ENCODE peak calls at places on chromosomes 7 and 10, in nine cellular contexts. G is body of pancreas, J is neural progenitor cell, U is epithelial cell of esophagus, O is endothelial cell of umbilical vein, P is A673, Q is suprapubic skin, N is left ventricle myocardium inferior, F is choroid plexus epithelial cell. R is an unnamed sample.

GRCh38 chr10:21912583-21912982 is 90.9 kb downstream of the DNAJC1 start:
- DNase-seq in G (no peak), J (peak; percentile 57), U (no peak), O (no peak), P (no peak), Q (no peak), N (no peak), F (no peak), R (no peak)

GRCh38 chr10:117242463-117242832 is 1.5 kb downstream of the SLC18A2 start:
- DNase-seq in G (no peak), J (no peak), U (no peak), O (no peak), P (no peak), Q (no peak), N (no peak), F (no peak), R (no peak)

GRCh38 chr10:87816842-87817178 is 1.2 kb downstream of the ATAD1 start:
- DNase-seq in G (no peak), J (no peak), U (no peak), O (peak; percentile 3), P (peak; percentile 6), Q (no peak), N (no peak), F (no peak), R (no peak)

GRCh38 chr10:13659887-13660544 is 73.3 kb downstream of the PRPF18 start:
- DNase-seq in G (peak; percentile 64), J (peak; percentile 69), U (peak; percentile 71), O (peak; percentile 59), P (peak; percentile 69), Q (peak; percentile 80), N (peak; percentile 78), F (peak; percentile 61), R (peak; percentile 74)

GRCh38 chr10:6473901-6474370 is 106.1 kb downstream of the PRKCQ start:
- DNase-seq in G (no peak), J (no peak), U (peak; percentile 46), O (no peak), P (no peak), Q (no peak), N (no peak), F (peak; percentile 15), R (no peak)

GRCh38 chr10:24701447-24701846 is 22.2 kb downstream of the ARHGAP21 start:
- DNase-seq in G (no peak), J (no peak), U (no peak), O (no peak), P (no peak), Q (no peak), N (no peak), F (peak; percentile 75), R (no peak)

GRCh38 chr10:42112331-42113157 is 525.8 kb downstream of the ZNF33B start:
- DNase-seq in G (no peak), J (no peak), U (no peak), O (no peak), P (no peak), Q (peak; percentile 32), N (no peak), F (no peak), R (no peak)

GRCh38 chr10:80488539-80489066 is 34.5 kb downstream of the TSPAN14 start:
- DNase-seq in G (peak; percentile 24), J (no peak), U (peak; percentile 78), O (no peak), P (no peak), Q (no peak), N (no peak), F (no peak), R (no peak)

GRCh38 chr10:84244651-84245270 is at the start of gene RGR:
- DNase-seq in G (peak; percentile 34), J (peak; percentile 94), U (no peak), O (no peak), P (peak; percentile 47), Q (no peak), N (peak; percentile 60), F (no peak), R (no peak)

GRCh38 chr10:60384006-60384405 is 5.7 kb downstream of the ANK3 start:
- DNase-seq in G (no peak), J (no peak), U (no peak), O (no peak), P (no peak), Q (no peak), N (no peak), F (peak; percentile 46), R (no peak)

GRCh38 chr7:124996778-124997177 is 67.2 kb upstream of the POT1 start:
- DNase-seq in G (no peak), J (peak; percentile 18), U (no peak), O (no peak), P (peak; percentile 34), Q (no peak), N (no peak), F (peak; percentile 51), R (no peak)

GRCh38 chr10:127928021-127928806 is 21.3 kb downstream of the PTPRE start:
- DNase-seq in G (no peak), J (no peak), U (peak; percentile 23), O (peak; percentile 82), P (no peak), Q (no peak), N (no peak), F (peak; percentile 86), R (no peak)

GRCh38 chr7:40899151-40899550 is 764.3 kb downstream of the SUGCT start:
- DNase-seq in G (no peak), J (no peak), U (no peak), O (no peak), P (no peak), Q (peak; percentile 63), N (no peak), F (no peak), R (no peak)

GRCh38 chr7:151379534-151380198 is 30.2 kb downstream of the WDR86 start:
- DNase-seq in G (no peak), J (no peak), U (no peak), O (no peak), P (no peak), Q (peak; percentile 60), N (no peak), F (no peak), R (no peak)

GRCh38 chr10:4678023-4678950 is 147.7 kb upstream of the AKR1E2 start:
- DNase-seq in G (no peak), J (no peak), U (peak; percentile 94), O (peak; percentile 94), P (no peak), Q (no peak), N (no peak), F (peak; percentile 91), R (no peak)

GRCh38 chr7:135799881-135800280 is 51.3 kb upstream of the FAM180A start:
- DNase-seq in G (no peak), J (no peak), U (no peak), O (no peak), P (peak; percentile 14), Q (no peak), N (no peak), F (no peak), R (no peak)

GRCh38 chr10:128614206-128614605 is 488.0 kb upstream of the MKI67 start:
- DNase-seq in G (no peak), J (no peak), U (no peak), O (no peak), P (no peak), Q (no peak), N (no peak), F (no peak), R (no peak)

GRCh38 chr7:50353894-50354595 is 49.5 kb downstream of the IKZF1 start:
- DNase-seq in G (no peak), J (no peak), U (no peak), O (no peak), P (no peak), Q (no peak), N (no peak), F (no peak), R (no peak)

GRCh38 chr10:79081353-79082034 is 12.7 kb downstream of the ZMIZ1 start:
- DNase-seq in G (no peak), J (no peak), U (peak; percentile 49), O (no peak), P (no peak), Q (no peak), N (peak; percentile 55), F (peak; percentile 87), R (no peak)
- TF ChIP-seq CTCF in G (no peak), J (no peak), U (no peak), O (no peak), P (no peak), Q (no peak), N (no peak), F (no peak), R (no peak)

GRCh38 chr7:2103071-2103898 is 129.5 kb downstream of the MAD1L1 start:
- DNase-seq in G (no peak), J (no peak), U (no peak), O (no peak), P (no peak), Q (no peak), N (no peak), F (no peak), R (no peak)
- TF ChIP-seq CTCF in G (no peak), J (no peak), U (no peak), O (no peak), P (no peak), Q (no peak), N (no peak), F (peak; percentile 25), R (no peak)

DNA sequence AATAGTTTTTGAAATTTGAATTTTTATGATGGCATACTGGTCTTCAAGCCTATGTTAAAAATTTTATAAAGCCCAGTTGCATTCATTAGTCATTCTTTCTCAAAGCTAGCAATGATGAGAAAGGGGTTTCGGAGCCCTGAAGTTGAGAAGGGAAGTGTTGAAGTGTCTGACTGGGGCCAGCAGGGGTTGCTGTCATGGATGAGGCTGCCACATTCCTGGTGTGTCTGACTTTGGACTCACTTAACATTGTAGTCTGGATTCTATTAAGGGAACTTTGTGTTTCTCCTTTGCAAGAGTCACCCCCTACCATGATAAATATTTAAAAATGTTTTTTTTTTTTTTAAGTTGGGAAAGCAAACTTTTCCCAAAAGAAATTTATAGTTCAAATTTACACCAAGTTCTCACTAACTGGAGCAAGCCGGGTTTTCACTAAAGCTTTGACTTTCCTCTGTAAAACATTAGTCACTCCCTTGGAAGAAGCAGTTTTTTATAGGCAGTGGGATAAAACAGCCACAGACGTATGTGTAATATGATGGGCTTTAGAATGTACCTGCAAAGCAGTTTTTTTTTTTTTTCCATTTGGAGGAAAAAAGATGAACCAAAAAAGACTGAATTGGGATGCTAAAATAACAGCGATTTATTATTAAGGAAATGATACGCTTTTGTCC is 243.6 kb downstream of the TWIST1 start:
- DNase-seq in G (no peak), J (peak; percentile 48), U (peak; percentile 21), O (no peak), P (peak; percentile 58), Q (no peak), N (no peak), F (peak; percentile 74), R (peak; percentile 16)
- TF ChIP-seq CTCF in G (no peak), J (peak; percentile 62), U (peak; percentile 50), O (peak; percentile 25), P (peak; percentile 65), Q (peak; percentile 15), N (no peak), F (peak; percentile 83), R (peak; percentile 43)

DNA sequence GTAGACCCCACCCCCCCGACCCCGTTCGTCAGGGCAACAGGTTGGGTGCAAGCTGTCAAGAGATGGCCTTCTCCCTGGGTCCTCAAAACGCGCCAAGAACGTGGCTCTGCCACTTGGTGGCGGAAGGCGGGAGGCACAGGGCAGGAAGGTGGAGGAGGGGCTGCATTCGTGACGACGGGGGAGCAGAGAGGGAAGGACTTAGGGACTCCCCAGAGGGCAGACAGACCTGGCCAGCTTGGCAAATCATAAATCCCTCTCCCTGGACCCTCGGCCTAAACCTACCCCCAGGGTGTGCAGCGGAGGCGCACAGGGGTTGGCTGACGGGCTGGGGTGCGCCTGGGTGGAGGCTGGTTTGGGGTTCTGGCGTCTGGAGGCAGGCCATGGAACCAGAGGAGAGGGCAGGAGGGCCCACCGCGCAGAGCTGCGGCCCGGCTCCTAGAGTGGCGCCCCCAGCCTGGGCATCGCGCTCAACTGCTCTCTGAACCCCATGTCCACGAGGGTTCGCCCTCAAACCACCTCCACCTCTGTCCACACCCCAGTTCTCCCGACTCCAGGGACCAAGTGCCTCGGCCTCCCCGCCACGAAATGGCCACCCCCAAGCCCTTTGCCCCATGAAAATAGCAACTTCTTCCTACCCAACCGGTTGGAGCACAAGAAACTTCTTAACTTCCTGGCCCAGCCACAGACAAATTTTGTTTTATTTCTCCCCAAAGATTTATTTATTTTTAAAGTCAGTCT is 10.8 kb upstream of the GATA3 start:
- DNase-seq in G (no peak), J (peak; percentile 82), U (no peak), O (peak; percentile 16), P (peak; percentile 36), Q (no peak), N (no peak), F (no peak), R (peak; percentile 53)
- TF ChIP-seq CTCF in G (no peak), J (peak; percentile 45), U (no peak), O (no peak), P (no peak), Q (no peak), N (no peak), F (no peak), R (no peak)

R was measured in nephron progenitor cell.